ENCODE peak calls at places on chromosome 16, in five cellular contexts. One of them, this sample, is unnamed.

GRCh38 chr16:58352690-58353089 is 39.6 kb upstream of the GINS3 start:
- DNase-seq in HCT116: no peak
- DNase-seq in H1: no peak
- DNase-seq in HepG2: no peak
- DNase-seq in K562: no peak
- DNase-seq in this sample: no peak

GRCh38 chr16:58501242-58502131 is 1.5 kb downstream of the NDRG4 start:
- DNase-seq in HCT116: no peak
- DNase-seq in H1: peak
- DNase-seq in HepG2: peak
- DNase-seq in K562: peak
- DNase-seq in this sample: no peak

GRCh38 chr16:23286131-23286532 is 16.0 kb upstream of the SCNN1B start:
- DNase-seq in HCT116: no peak
- DNase-seq in H1: no peak
- DNase-seq in HepG2: no peak
- DNase-seq in K562: no peak
- DNase-seq in this sample: no peak

GRCh38 chr16:70735141-70735979 is 49.5 kb upstream of the MTSS2 start:
- DNase-seq in HCT116: no peak
- DNase-seq in H1: no peak
- DNase-seq in HepG2: peak
- DNase-seq in K562: no peak
- DNase-seq in this sample: no peak

GRCh38 chr16:52494621-52495020 is 52.3 kb downstream of the TOX3 start:
- DNase-seq in HCT116: no peak
- DNase-seq in H1: no peak
- DNase-seq in HepG2: peak
- DNase-seq in K562: no peak
- DNase-seq in this sample: no peak

GRCh38 chr16:17328971-17329370 is 141.8 kb downstream of the XYLT1 start:
- DNase-seq in HCT116: no peak
- DNase-seq in H1: no peak
- DNase-seq in HepG2: no peak
- DNase-seq in K562: no peak
- DNase-seq in this sample: no peak

GRCh38 chr16:20850981-20851380 is 44.7 kb downstream of the REXO5 start:
- DNase-seq in HCT116: no peak
- DNase-seq in H1: no peak
- DNase-seq in HepG2: no peak
- DNase-seq in K562: no peak
- DNase-seq in this sample: no peak

GRCh38 chr16:4094138-4094773 is 22.0 kb downstream of the ADCY9 start:
- DNase-seq in HCT116: no peak
- DNase-seq in H1: no peak
- DNase-seq in HepG2: peak
- DNase-seq in K562: no peak
- DNase-seq in this sample: no peak

GRCh38 chr16:28548306-28548802 is 5.4 kb upstream of the SGF29 start:
- DNase-seq in HCT116: no peak
- DNase-seq in H1: no peak
- DNase-seq in HepG2: no peak
- DNase-seq in K562: no peak
- DNase-seq in this sample: no peak

GRCh38 chr16:78200023-78200389 is 100.6 kb downstream of the WWOX start:
- DNase-seq in HCT116: no peak
- DNase-seq in H1: peak
- DNase-seq in HepG2: no peak
- DNase-seq in K562: no peak
- DNase-seq in this sample: no peak

GRCh38 chr16:90084215-90084614 is 7.1 kb upstream of the PRDM7 start:
- DNase-seq in HCT116: no peak
- DNase-seq in H1: no peak
- DNase-seq in HepG2: no peak
- DNase-seq in K562: no peak
- DNase-seq in this sample: no peak

GRCh38 chr16:12178251-12178990 is 201.9 kb downstream of the SNX29 start:
- DNase-seq in HCT116: no peak
- DNase-seq in H1: no peak
- DNase-seq in HepG2: no peak
- DNase-seq in K562: no peak
- DNase-seq in this sample: no peak

GRCh38 chr16:75931043-75931442 is 204.8 kb upstream of the CPHXL start:
- DNase-seq in HCT116: no peak
- DNase-seq in H1: no peak
- DNase-seq in HepG2: no peak
- DNase-seq in K562: no peak
- DNase-seq in this sample: no peak

GRCh38 chr16:87602005-87602790 is at the start of gene JPH3:
- DNase-seq in HCT116: no peak
- DNase-seq in H1: peak
- DNase-seq in HepG2: no peak
- DNase-seq in K562: no peak
- DNase-seq in this sample: no peak

GRCh38 chr16:80158766-80159165 is 382.0 kb upstream of the DYNLRB2 start:
- DNase-seq in HCT116: no peak
- DNase-seq in H1: no peak
- DNase-seq in HepG2: no peak
- DNase-seq in K562: no peak
- DNase-seq in this sample: no peak

GRCh38 chr16:70694088-70694487 is 8.2 kb upstream of the MTSS2 start:
- DNase-seq in HCT116: no peak
- DNase-seq in H1: no peak
- DNase-seq in HepG2: no peak
- DNase-seq in K562: no peak
- DNase-seq in this sample: no peak

GRCh38 chr16:54171855-54172537 is 114.6 kb downstream of the IRX3 start:
- DNase-seq in HCT116: no peak
- DNase-seq in H1: no peak
- DNase-seq in HepG2: peak
- DNase-seq in K562: no peak
- DNase-seq in this sample: no peak

GRCh38 chr16:14455577-14455976 is 174.5 kb downstream of the PARN start:
- DNase-seq in HCT116: peak
- DNase-seq in H1: no peak
- DNase-seq in HepG2: peak
- DNase-seq in K562: peak
- DNase-seq in this sample: no peak

GRCh38 chr16:28108590-28109247 is 45.2 kb upstream of the GSG1L start:
- DNase-seq in HCT116: no peak
- DNase-seq in H1: no peak
- DNase-seq in HepG2: no peak
- DNase-seq in K562: no peak
- DNase-seq in this sample: no peak

GRCh38 chr16:4564661-4565267 is 8.6 kb downstream of the C16orf96 start:
- DNase-seq in HCT116: no peak
- DNase-seq in H1: no peak
- DNase-seq in HepG2: no peak
- DNase-seq in K562: no peak
- DNase-seq in this sample: no peak

GRCh38 chr16:79599256-79599836 is 1.2 kb downstream of the MAF start:
- DNase-seq in HCT116: no peak
- DNase-seq in H1: peak
- DNase-seq in HepG2: no peak
- DNase-seq in K562: no peak
- DNase-seq in this sample: no peak

GRCh38 chr16:69553332-69553731 is 12.4 kb upstream of the NFAT5 start:
- DNase-seq in HCT116: no peak
- DNase-seq in H1: no peak
- DNase-seq in HepG2: no peak
- DNase-seq in K562: no peak
- DNase-seq in this sample: no peak

GRCh38 chr16:79150128-79150527 is 450.4 kb downstream of the MAF start:
- DNase-seq in HCT116: no peak
- DNase-seq in H1: no peak
- DNase-seq in HepG2: no peak
- DNase-seq in K562: no peak
- DNase-seq in this sample: no peak

GRCh38 chr16:3590736-3591435 is 13.7 kb upstream of the NLRC3 start:
- DNase-seq in HCT116: no peak
- DNase-seq in H1: no peak
- DNase-seq in HepG2: no peak
- DNase-seq in K562: no peak
- DNase-seq in this sample: no peak

GRCh38 chr16:74659041-74659440 is 7.6 kb downstream of the RFWD3 start:
- DNase-seq in HCT116: no peak
- DNase-seq in H1: no peak
- DNase-seq in HepG2: no peak
- DNase-seq in K562: no peak
- DNase-seq in this sample: no peak

GRCh38 chr16:71775949-71776348 is 32.7 kb downstream of the AP1G1 start:
- DNase-seq in HCT116: no peak
- DNase-seq in H1: no peak
- DNase-seq in HepG2: no peak
- DNase-seq in K562: no peak
- DNase-seq in this sample: peak

GRCh38 chr16:59573528-59574271 is 839.6 kb upstream of the GOT2 start:
- DNase-seq in HCT116: no peak
- DNase-seq in H1: no peak
- DNase-seq in HepG2: no peak
- DNase-seq in K562: no peak
- DNase-seq in this sample: no peak

GRCh38 chr16:11410382-11411058 is 65.3 kb downstream of the RMI2 start:
- DNase-seq in HCT116: no peak
- DNase-seq in H1: no peak
- DNase-seq in HepG2: no peak
- DNase-seq in K562: no peak
- DNase-seq in this sample: no peak

GRCh38 chr16:8571061-8571596 is 19.2 kb downstream of the TMEM114 start:
- DNase-seq in HCT116: no peak
- DNase-seq in H1: no peak
- DNase-seq in HepG2: peak
- DNase-seq in K562: no peak
- DNase-seq in this sample: no peak

GRCh38 chr16:77219437-77219836 is 20.2 kb downstream of the SYCE1L start:
- DNase-seq in HCT116: no peak
- DNase-seq in H1: no peak
- DNase-seq in HepG2: no peak
- DNase-seq in K562: no peak
- DNase-seq in this sample: no peak

GRCh38 chr16:53864819-53865491 is 161.0 kb downstream of the FTO start:
- DNase-seq in HCT116: peak
- DNase-seq in H1: no peak
- DNase-seq in HepG2: peak
- DNase-seq in K562: peak
- DNase-seq in this sample: no peak

GRCh38 chr16:78556421-78556820 is 457.0 kb downstream of the WWOX start:
- DNase-seq in HCT116: no peak
- DNase-seq in H1: no peak
- DNase-seq in HepG2: no peak
- DNase-seq in K562: no peak
- DNase-seq in this sample: no peak

GRCh38 chr16:66844342-66845079 is at the start of gene CA7:
- DNase-seq in HCT116: no peak
- DNase-seq in H1: peak
- DNase-seq in HepG2: no peak
- DNase-seq in K562: no peak
- DNase-seq in this sample: no peak
- TF ChIP-seq EZH2 in HCT116: no peak
- TF ChIP-seq EZH2 in H1: peak
- TF ChIP-seq EZH2 in HepG2: no peak
- TF ChIP-seq EZH2 in K562: no peak
- TF ChIP-seq EZH2 in this sample: no peak

GRCh38 chr16:970766-971581 is at the start of gene LMF1:
- DNase-seq in HCT116: peak
- DNase-seq in H1: peak
- DNase-seq in HepG2: peak
- DNase-seq in K562: peak
- DNase-seq in this sample: peak

GRCh38 chr16:970379-970765 is 412 bp downstream of the LMF1 start:
- DNase-seq in HCT116: no peak
- DNase-seq in H1: no peak
- DNase-seq in HepG2: no peak
- DNase-seq in K562: no peak
- DNase-seq in this sample: no peak

GRCh38 chr16:971981-972315 is 1.2 kb upstream of the LMF1 start:
- DNase-seq in HCT116: no peak
- DNase-seq in H1: no peak
- DNase-seq in HepG2: no peak
- DNase-seq in K562: no peak
- DNase-seq in this sample: no peak

GRCh38 chr16:972316-973002 is 1.7 kb upstream of the LMF1 start:
- DNase-seq in HCT116: no peak
- DNase-seq in H1: no peak
- DNase-seq in HepG2: peak
- DNase-seq in K562: no peak
- DNase-seq in this sample: no peak

GRCh38 chr16:971582-971905 is 760 bp upstream of the LMF1 start:
- DNase-seq in HCT116: no peak
- DNase-seq in H1: no peak
- DNase-seq in HepG2: no peak
- DNase-seq in K562: no peak
- DNase-seq in this sample: no peak
- TF ChIP-seq SRF in HCT116: no peak
- TF ChIP-seq SRF in H1: no peak
- TF ChIP-seq SRF in HepG2: no peak
- TF ChIP-seq SRF in K562: no peak
- TF ChIP-seq SRF in this sample: no peak

GRCh38 chr16:88686439-88687253 is at the start of gene SNAI3:
- DNase-seq in HCT116: peak
- DNase-seq in H1: peak
- DNase-seq in HepG2: peak
- DNase-seq in K562: peak
- DNase-seq in this sample: no peak
- TF ChIP-seq EZH2 in HCT116: no peak
- TF ChIP-seq EZH2 in H1: no peak
- TF ChIP-seq EZH2 in HepG2: peak
- TF ChIP-seq EZH2 in K562: no peak
- TF ChIP-seq EZH2 in this sample: no peak

DNA sequence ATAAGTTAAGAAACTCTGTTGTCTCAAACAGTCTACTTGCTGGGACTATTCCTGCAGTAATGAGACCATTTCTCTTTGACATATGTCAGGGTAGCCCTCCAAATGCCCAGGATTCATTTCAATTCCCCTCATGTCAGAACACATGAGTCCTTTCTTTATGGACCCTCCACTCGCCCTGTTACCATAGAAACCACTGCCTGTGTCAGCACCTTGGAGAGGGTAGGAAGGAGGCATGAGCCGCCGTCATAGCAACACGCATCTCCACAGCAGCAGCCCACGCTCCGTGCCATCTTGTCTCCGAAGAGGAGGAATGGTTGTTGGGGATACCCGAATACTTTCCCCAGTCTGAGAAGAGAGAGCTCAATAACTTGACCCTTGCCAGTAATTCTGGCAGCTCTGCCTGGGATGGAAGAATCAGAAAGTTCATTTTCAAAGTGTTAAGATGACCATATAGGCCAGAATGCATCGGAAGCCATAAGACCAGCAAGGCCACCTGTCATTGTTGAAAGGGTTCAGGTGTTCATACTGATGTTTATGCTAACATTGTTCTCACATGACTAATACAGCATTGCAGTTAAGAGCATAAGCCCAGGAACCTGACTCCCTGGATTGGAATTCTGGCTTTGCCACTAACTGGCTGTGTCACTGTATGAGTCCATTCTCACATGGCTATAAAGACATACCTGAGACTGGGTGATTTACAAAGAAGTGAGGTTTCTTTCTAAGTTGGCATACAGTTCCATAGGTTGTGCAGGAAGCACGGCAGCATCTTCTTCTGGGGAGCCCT is 141.3 kb downstream of the ABCC12 start:
- DNase-seq in HCT116: peak
- DNase-seq in H1: no peak
- DNase-seq in HepG2: peak
- DNase-seq in K562: peak
- DNase-seq in this sample: no peak
- TF ChIP-seq SRF in HCT116: no peak
- TF ChIP-seq SRF in H1: no peak
- TF ChIP-seq SRF in HepG2: no peak
- TF ChIP-seq SRF in K562: no peak
- TF ChIP-seq SRF in this sample: no peak